ENCODE peak calls at places on chromosomes 13 and 19, in six cellular contexts. V is body of pancreas; O is IMR-90; U is MG63; P is Peyer's patch; M is CD4-positive, alpha-beta memory T cell. X is an unnamed sample.

GRCh38 chr13:59247166-59247565 is 916.6 kb downstream of the DIAPH3 start:
- DNase-seq in V (peak; percentile 55), O (no peak), U (no peak), P (no peak), M (no peak), X (no peak)

GRCh38 chr19:1365306-1365963 is 18.3 kb upstream of the NDUFS7 start:
- DNase-seq in V (no peak), O (no peak), U (no peak), P (no peak), M (no peak), X (no peak)

GRCh38 chr13:39688699-39689405 is 33.4 kb downstream of the COG6 start:
- DNase-seq in V (no peak), O (peak; percentile 54), U (no peak), P (no peak), M (no peak), X (no peak)

GRCh38 chr19:13978306-13978705 is 26.0 kb downstream of the DCAF15 start:
- DNase-seq in V (peak; percentile 64), O (no peak), U (no peak), P (peak; percentile 66), M (no peak), X (no peak)

GRCh38 chr19:30332445-30333234 is 39.5 kb upstream of the ZNF536 start:
- DNase-seq in V (no peak), O (no peak), U (no peak), P (no peak), M (no peak), X (no peak)

GRCh38 chr19:495440-496332 is 600 bp upstream of the MADCAM1 start:
- DNase-seq in V (no peak), O (peak; percentile 39), U (peak; percentile 52), P (no peak), M (peak; percentile 46), X (no peak)

GRCh38 chr13:29763426-29764180 is 86.8 kb downstream of the UBL3 start:
- DNase-seq in V (no peak), O (no peak), U (peak; percentile 5), P (no peak), M (no peak), X (no peak)

GRCh38 chr19:12984143-12984627 is 11.1 kb upstream of the NFIX start:
- DNase-seq in V (no peak), O (no peak), U (no peak), P (no peak), M (no peak), X (no peak)

GRCh38 chr19:1241417-1242095 is at the start of gene ATP5F1D:
- DNase-seq in V (peak; percentile 96), O (peak; percentile 95), U (peak; percentile 87), P (peak; percentile 91), M (peak; percentile 87), X (peak; percentile 99)

GRCh38 chr13:73998631-73999030 is 135.6 kb downstream of the KLF12 start:
- DNase-seq in V (no peak), O (no peak), U (no peak), P (no peak), M (no peak), X (no peak)

GRCh38 chr19:52518646-52519045 is 8.8 kb upstream of the ZNF808 start:
- DNase-seq in V (no peak), O (no peak), U (no peak), P (no peak), M (no peak), X (no peak)

GRCh38 chr13:112582305-112582704 is 5.6 kb downstream of the TUBGCP3 start:
- DNase-seq in V (no peak), O (no peak), U (no peak), P (no peak), M (no peak), X (no peak)

GRCh38 chr13:106919638-106920037 is 351.7 kb upstream of the ARGLU1 start:
- DNase-seq in V (peak; percentile 16), O (no peak), U (no peak), P (no peak), M (no peak), X (no peak)

GRCh38 chr13:46679369-46680180 is 117.4 kb downstream of the ESD start:
- DNase-seq in V (no peak), O (peak; percentile 70), U (peak; percentile 19), P (peak; percentile 56), M (peak; percentile 20), X (peak; percentile 76)

GRCh38 chr13:106205871-106206270 is 329.6 kb downstream of the EFNB2 start:
- DNase-seq in V (no peak), O (no peak), U (no peak), P (no peak), M (no peak), X (no peak)

GRCh38 chr13:23741879-23742510 is 147.2 kb downstream of the MIPEP start:
- DNase-seq in V (no peak), O (no peak), U (peak; percentile 26), P (no peak), M (no peak), X (no peak)

GRCh38 chr13:108227651-108228272 is 9.6 kb downstream of the ABHD13 start:
- DNase-seq in V (no peak), O (peak; percentile 52), U (no peak), P (no peak), M (peak; percentile 41), X (peak; percentile 42)

GRCh38 chr13:50410921-50411712 is 395.9 kb downstream of the KCNRG start:
- DNase-seq in V (no peak), O (peak; percentile 86), U (peak; percentile 87), P (no peak), M (no peak), X (no peak)

GRCh38 chr13:31093145-31093885 is 68.4 kb downstream of the HSPH1 start:
- DNase-seq in V (no peak), O (no peak), U (no peak), P (no peak), M (no peak), X (no peak)

GRCh38 chr13:57311009-57311586 is 144.1 kb downstream of the PRR20E start:
- DNase-seq in V (no peak), O (no peak), U (no peak), P (no peak), M (no peak), X (no peak)

GRCh38 chr13:40207110-40207478 is 459.3 kb downstream of the FOXO1 start:
- DNase-seq in V (no peak), O (no peak), U (no peak), P (peak; percentile 39), M (no peak), X (no peak)

GRCh38 chr13:109933476-109933875 is 147.1 kb upstream of the IRS2 start:
- DNase-seq in V (no peak), O (no peak), U (no peak), P (no peak), M (no peak), X (no peak)

GRCh38 chr19:16180611-16181010 is 4.6 kb upstream of the FAM32A start:
- DNase-seq in V (no peak), O (peak; percentile 86), U (peak; percentile 82), P (no peak), M (no peak), X (no peak)

GRCh38 chr13:111344471-111345191 is 24.2 kb downstream of the TEX29 start:
- DNase-seq in V (peak; percentile 91), O (peak; percentile 92), U (no peak), P (no peak), M (no peak), X (no peak)

GRCh38 chr13:85283408-85283807 is 515.8 kb downstream of the SLITRK6 start:
- DNase-seq in V (no peak), O (no peak), U (no peak), P (no peak), M (no peak), X (no peak)

GRCh38 chr19:2477141-2477710 is 1.3 kb downstream of the GADD45B start:
- DNase-seq in V (peak; percentile 61), O (peak; percentile 34), U (peak; percentile 31), P (peak; percentile 66), M (no peak), X (peak; percentile 47)

GRCh38 chr13:110128546-110128945 is 178.4 kb downstream of the COL4A1 start:
- DNase-seq in V (no peak), O (no peak), U (no peak), P (no peak), M (no peak), X (no peak)

GRCh38 chr19:12156254-12157058 is at the start of gene ZNF625:
- DNase-seq in V (peak; percentile 91), O (peak; percentile 87), U (peak; percentile 96), P (peak; percentile 72), M (peak; percentile 6), X (peak; percentile 47)

GRCh38 chr13:48156466-48156865 is 61.6 kb upstream of the MED4 start:
- DNase-seq in V (no peak), O (no peak), U (no peak), P (peak; percentile 71), M (peak; percentile 75), X (peak; percentile 7)

DNA sequence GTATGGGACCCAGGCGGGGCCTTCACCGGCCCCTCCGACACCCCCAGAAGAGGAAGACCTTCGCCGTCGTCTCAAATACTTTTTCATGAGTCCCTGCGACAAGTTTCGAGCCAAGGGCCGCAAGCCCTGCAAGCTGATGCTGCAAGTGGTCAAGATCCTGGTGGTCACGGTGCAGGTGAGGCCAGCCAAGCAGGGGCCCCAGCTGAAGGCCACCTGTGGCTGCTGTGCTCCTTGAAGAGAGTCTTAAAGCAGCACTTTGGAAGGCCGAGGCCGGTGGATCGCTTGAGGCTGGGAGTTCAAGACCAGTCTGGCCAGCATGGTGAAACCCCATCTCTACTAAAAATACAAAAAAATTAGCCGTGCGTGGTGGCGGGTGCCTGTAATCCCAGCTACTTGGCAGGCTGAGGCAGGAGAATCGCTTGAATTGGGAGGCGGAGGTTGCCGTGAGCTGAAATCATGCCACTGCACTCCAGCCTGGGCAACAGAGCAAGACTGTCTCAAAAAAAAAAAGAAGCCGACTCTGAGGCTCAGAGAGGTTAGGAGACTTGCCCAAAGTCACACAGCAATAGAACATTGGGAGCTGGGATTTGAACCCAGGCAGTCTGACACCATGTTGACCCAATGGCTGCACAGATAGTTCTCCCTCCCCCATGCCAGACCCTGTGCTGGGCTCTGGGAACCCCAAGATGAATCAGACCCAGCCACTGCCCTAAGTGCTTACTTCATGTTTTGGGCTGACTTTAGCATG is 2.7 kb downstream of the MCOLN1 start:
- DNase-seq in V (no peak), O (no peak), U (no peak), P (no peak), M (no peak), X (no peak)
- H3K36me3 ChIP-seq in V (peaks cover 2% of the 10 kb centered on the region), O (peaks cover 20% of the 10 kb centered on the region), U (peaks cover 14% of the 10 kb centered on the region), P (no peaks in the 10 kb centered on the region), M (no peaks in the 10 kb centered on the region), X (no peaks in the 10 kb centered on the region)

GRCh38 chr13:38012096-38012495 is 142.5 kb upstream of the TRPC4 start:
- DNase-seq in V (no peak), O (no peak), U (no peak), P (no peak), M (no peak), X (no peak)
- H3K36me3 ChIP-seq in V (no peaks in the 10 kb centered on the region), O (no peaks in the 10 kb centered on the region), U (no peaks in the 10 kb centered on the region), P (no peaks in the 10 kb centered on the region), M (no peaks in the 10 kb centered on the region), X (no peaks in the 10 kb centered on the region)

GRCh38 chr19:41862445-41862986 is 2.5 kb downstream of the RPS19 start:
- DNase-seq in V (no peak), O (no peak), U (no peak), P (no peak), M (no peak), X (no peak)
- H3K36me3 ChIP-seq in V (peaks cover 7% of the 10 kb centered on the region), O (peaks cover 53% of the 10 kb centered on the region), U (peaks cover 73% of the 10 kb centered on the region), P (no peaks in the 10 kb centered on the region), M (peaks cover 51% of the 10 kb centered on the region), X (peaks cover 12% of the 10 kb centered on the region)

GRCh38 chr19:19329199-19329598 is 8.6 kb downstream of the MAU2 start:
- DNase-seq in V (no peak), O (no peak), U (no peak), P (no peak), M (no peak), X (no peak)

GRCh38 chr19:19324059-19324755 is 3.6 kb downstream of the MAU2 start:
- DNase-seq in V (no peak), O (no peak), U (no peak), P (no peak), M (no peak), X (no peak)

GRCh38 chr19:19327672-19328071 is 7.0 kb downstream of the MAU2 start:
- DNase-seq in V (no peak), O (no peak), U (no peak), P (no peak), M (no peak), X (no peak)
- H3K36me3 ChIP-seq in V (peaks cover 12% of the 10 kb centered on the region), O (peaks cover 49% of the 10 kb centered on the region), U (peaks cover 91% of the 10 kb centered on the region), P (no peaks in the 10 kb centered on the region), M (peaks cover 32% of the 10 kb centered on the region), X (peaks cover 4% of the 10 kb centered on the region)

X was measured in MM.1S.